ENCODE peak calls at places on chromosomes 11 and 22, in six cellular contexts. M is K562, D is H1, L is HepG2, A is GM12878, C is NT2/D1. N is an unnamed sample.

GRCh38 chr11:88175004-88175706 is at the start of gene RAB38:
- DNase-seq in M (peak), D (peak), L (no peak), A (no peak), C (peak), N (peak)

GRCh38 chr11:15143855-15144254 is 29.1 kb downstream of the INSC start:
- DNase-seq in M (peak), D (no peak), L (no peak), A (no peak), C (no peak), N (no peak)

GRCh38 chr11:2298795-2299747 is 2.6 kb downstream of the C11orf21 start:
- DNase-seq in M (peak), D (peak), L (peak), A (no peak), C (peak), N (no peak)

GRCh38 chr11:11389238-11389637 is 36.2 kb upstream of the CSNK2A3 start:
- DNase-seq in M (no peak), D (no peak), L (no peak), A (no peak), C (no peak), N (no peak)

GRCh38 chr11:75697906-75698563 is 19.6 kb upstream of the MOGAT2 start:
- DNase-seq in M (peak), D (no peak), L (no peak), A (no peak), C (no peak), N (no peak)

GRCh38 chr11:105852427-105852826 is 169.6 kb downstream of the MSANTD4 start:
- DNase-seq in M (no peak), D (no peak), L (no peak), A (no peak), C (no peak), N (no peak)

GRCh38 chr11:110376711-110377324 is 52.9 kb upstream of the FDX1 start:
- DNase-seq in M (peak), D (no peak), L (peak), A (peak), C (peak), N (peak)

GRCh38 chr11:62132188-62132587 is 8.4 kb downstream of the INCENP start:
- DNase-seq in M (no peak), D (no peak), L (no peak), A (no peak), C (no peak), N (no peak)

GRCh38 chr22:43293259-43293658 is 49.9 kb downstream of the SCUBE1 start:
- DNase-seq in M (peak), D (no peak), L (no peak), A (no peak), C (no peak), N (no peak)

GRCh38 chr22:29308791-29309262 is 2.4 kb downstream of the GAS2L1 start:
- DNase-seq in M (no peak), D (peak), L (no peak), A (no peak), C (no peak), N (no peak)

GRCh38 chr11:33701831-33702230 is 1.2 kb upstream of the C11orf91 start:
- DNase-seq in M (no peak), D (no peak), L (no peak), A (no peak), C (no peak), N (no peak)

GRCh38 chr11:5541427-5541826 is 6.9 kb downstream of the OR52H1 start:
- DNase-seq in M (no peak), D (no peak), L (no peak), A (no peak), C (no peak), N (no peak)

GRCh38 chr11:46347637-46348311 is 511 bp downstream of the DGKZ start:
- DNase-seq in M (no peak), D (no peak), L (no peak), A (no peak), C (no peak), N (no peak)

GRCh38 chr11:68843703-68844312 is 2.1 kb upstream of the CPT1A start:
- DNase-seq in M (no peak), D (peak), L (peak), A (no peak), C (no peak), N (peak)

GRCh38 chr11:70481625-70482528 is 83.5 kb downstream of the CTTN start:
- DNase-seq in M (no peak), D (no peak), L (no peak), A (no peak), C (no peak), N (peak)

GRCh38 chr11:46065681-46066080 is 55.6 kb downstream of the PHF21A start:
- DNase-seq in M (no peak), D (no peak), L (no peak), A (no peak), C (no peak), N (no peak)

GRCh38 chr11:83697518-83697917 is 411.4 kb upstream of the CCDC90B start:
- DNase-seq in M (no peak), D (no peak), L (no peak), A (no peak), C (no peak), N (no peak)

GRCh38 chr11:82465481-82465880 is 268.2 kb downstream of the FAM181B start:
- DNase-seq in M (no peak), D (no peak), L (no peak), A (no peak), C (no peak), N (no peak)

GRCh38 chr11:47257518-47258316 is at the start of gene NR1H3:
- DNase-seq in M (peak), D (peak), L (peak), A (no peak), C (no peak), N (no peak)

GRCh38 chr11:117221775-117222517 is 9.9 kb downstream of the PCSK7 start:
- DNase-seq in M (no peak), D (no peak), L (no peak), A (no peak), C (no peak), N (no peak)

GRCh38 chr11:35134403-35135126 is 4.4 kb upstream of the CD44 start:
- DNase-seq in M (no peak), D (no peak), L (no peak), A (no peak), C (no peak), N (no peak)

GRCh38 chr11:11608783-11609232 is 13.0 kb downstream of the GALNT18 start:
- DNase-seq in M (no peak), D (no peak), L (no peak), A (no peak), C (no peak), N (no peak)

GRCh38 chr11:65899356-65900124 is 648 bp downstream of the FOSL1 start:
- DNase-seq in M (peak), D (peak), L (peak), A (no peak), C (no peak), N (no peak)

GRCh38 chr11:110587972-110588371 is 124.3 kb downstream of the ARHGAP20 start:
- DNase-seq in M (no peak), D (no peak), L (no peak), A (no peak), C (no peak), N (no peak)

GRCh38 chr11:102733232-102733875 is 8.6 kb upstream of the MMP8 start:
- DNase-seq in M (peak), D (peak), L (peak), A (no peak), C (peak), N (peak)

GRCh38 chr11:41714101-41714500 is 254.6 kb upstream of the LRRC4C start:
- DNase-seq in M (no peak), D (no peak), L (no peak), A (no peak), C (peak), N (no peak)

GRCh38 chr11:66225054-66225453 is 43.4 kb upstream of the RAB1B start:
- DNase-seq in M (no peak), D (no peak), L (no peak), A (no peak), C (no peak), N (no peak)

GRCh38 chr22:46072030-46072881 is 78.1 kb upstream of the PPARA start:
- DNase-seq in M (no peak), D (peak), L (no peak), A (no peak), C (no peak), N (no peak)

DNA sequence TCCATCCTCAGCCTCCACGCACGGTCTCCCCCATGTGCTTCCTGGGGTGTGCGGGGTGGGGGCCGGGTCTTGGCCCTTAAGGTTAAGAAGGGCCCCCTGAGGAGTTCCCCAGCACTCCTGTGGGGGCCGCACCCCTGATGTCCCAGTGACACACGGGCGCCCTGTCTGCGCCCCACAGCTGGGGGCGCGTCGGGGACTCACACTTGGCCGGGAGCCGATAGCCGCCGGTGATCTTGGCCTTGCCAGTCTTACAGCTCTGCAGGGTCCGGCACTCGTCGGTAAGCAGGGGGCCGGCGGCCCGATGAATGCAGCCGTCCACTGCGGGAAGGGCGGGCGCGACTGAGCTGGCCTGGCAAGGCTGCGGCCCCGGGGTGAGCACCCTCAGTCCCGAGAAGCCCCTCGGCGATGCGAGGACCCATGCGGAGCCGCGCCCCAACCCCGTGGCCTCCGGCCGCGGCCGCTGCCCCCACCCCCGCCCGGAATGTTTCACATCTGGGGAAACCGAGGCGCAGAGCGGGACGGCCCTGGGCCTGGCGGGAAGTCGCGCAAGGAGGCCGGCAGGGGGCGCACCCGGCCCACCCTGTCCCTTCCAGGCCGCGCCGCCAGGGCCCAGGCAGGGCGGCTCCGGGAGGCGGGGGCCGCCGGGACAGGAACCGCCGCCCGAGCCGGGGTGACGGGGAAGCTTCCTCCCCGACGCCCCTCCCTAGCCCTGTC is 13.9 kb downstream of the OTUB1 start:
- DNase-seq in M (no peak), D (peak), L (no peak), A (no peak), C (peak), N (no peak)
- TF ChIP-seq ZNF274 in M (no peak), D (no peak), L (no peak), A (no peak), C (no peak), N (no peak)

GRCh38 chr11:44308923-44309482 is 936 bp downstream of the ALX4 start:
- DNase-seq in M (no peak), D (no peak), L (no peak), A (no peak), C (peak), N (no peak)

GRCh38 chr11:44310456-44311272 is 725 bp upstream of the ALX4 start:
- DNase-seq in M (no peak), D (peak), L (no peak), A (no peak), C (peak), N (no peak)

GRCh38 chr11:44310198-44310455 is 188 bp upstream of the ALX4 start:
- DNase-seq in M (no peak), D (no peak), L (no peak), A (no peak), C (no peak), N (no peak)

GRCh38 chr11:44308256-44308922 is 1.6 kb downstream of the ALX4 start:
- DNase-seq in M (no peak), D (peak), L (no peak), A (no peak), C (no peak), N (no peak)

DNA sequence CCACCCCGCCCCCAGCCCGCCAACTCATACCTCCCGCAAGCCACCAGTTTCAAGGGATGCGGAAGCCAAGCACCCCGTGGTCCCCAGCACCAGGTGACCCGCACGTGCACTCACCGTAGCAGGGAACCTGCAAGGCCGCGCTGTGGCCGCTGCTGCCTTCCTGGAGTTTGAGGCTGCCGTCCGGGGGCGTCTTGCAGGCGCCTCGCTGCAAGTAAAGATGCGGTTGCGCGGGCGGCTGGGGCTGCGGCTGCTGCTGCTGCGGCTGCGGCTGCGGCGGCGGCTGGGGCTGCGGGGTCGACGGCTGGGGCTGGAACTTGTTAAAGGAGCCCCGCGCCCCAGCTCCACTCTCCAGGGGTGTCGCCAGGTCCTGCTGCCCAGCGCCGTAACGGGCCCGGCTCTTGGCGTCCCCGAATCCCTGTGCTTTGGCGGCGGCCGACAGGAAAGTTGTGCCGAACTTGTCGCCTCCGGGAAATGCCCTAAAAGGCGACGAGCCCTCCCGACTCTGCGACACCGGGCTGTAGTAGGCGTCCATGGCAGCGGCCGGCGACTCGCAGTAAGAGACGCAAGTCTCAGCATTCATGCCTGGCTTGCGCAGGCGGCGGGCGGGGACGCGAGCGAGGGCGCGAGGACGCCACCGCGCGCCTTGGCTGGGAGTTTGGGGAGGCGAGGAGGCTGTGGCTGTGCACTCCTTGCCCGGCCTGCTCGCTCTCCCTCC is at the start of gene ALX4:
- DNase-seq in M (peak), D (peak), L (no peak), A (no peak), C (peak), N (no peak)
- TF ChIP-seq ZNF274 in M (no peak), D (no peak), L (no peak), A (no peak), C (no peak), N (no peak)

GRCh38 chr22:35604671-35605457 is 12.3 kb downstream of the MB start:
- DNase-seq in M (peak), D (no peak), L (no peak), A (no peak), C (no peak), N (no peak)

GRCh38 chr22:35608088-35608487 is 9.0 kb downstream of the MB start:
- DNase-seq in M (no peak), D (no peak), L (no peak), A (no peak), C (no peak), N (no peak)

GRCh38 chr22:35605787-35606492 is 11.2 kb downstream of the MB start:
- DNase-seq in M (no peak), D (no peak), L (no peak), A (no peak), C (no peak), N (no peak)

GRCh38 chr22:35609261-35609660 is 7.9 kb downstream of the MB start:
- DNase-seq in M (no peak), D (no peak), L (no peak), A (no peak), C (no peak), N (no peak)

GRCh38 chr22:35606916-35607315 is 10.2 kb downstream of the MB start:
- DNase-seq in M (no peak), D (no peak), L (no peak), A (no peak), C (no peak), N (no peak)
- TF ChIP-seq ZNF274 in M (no peak), D (no peak), L (no peak), A (no peak), C (no peak), N (no peak)

DNA sequence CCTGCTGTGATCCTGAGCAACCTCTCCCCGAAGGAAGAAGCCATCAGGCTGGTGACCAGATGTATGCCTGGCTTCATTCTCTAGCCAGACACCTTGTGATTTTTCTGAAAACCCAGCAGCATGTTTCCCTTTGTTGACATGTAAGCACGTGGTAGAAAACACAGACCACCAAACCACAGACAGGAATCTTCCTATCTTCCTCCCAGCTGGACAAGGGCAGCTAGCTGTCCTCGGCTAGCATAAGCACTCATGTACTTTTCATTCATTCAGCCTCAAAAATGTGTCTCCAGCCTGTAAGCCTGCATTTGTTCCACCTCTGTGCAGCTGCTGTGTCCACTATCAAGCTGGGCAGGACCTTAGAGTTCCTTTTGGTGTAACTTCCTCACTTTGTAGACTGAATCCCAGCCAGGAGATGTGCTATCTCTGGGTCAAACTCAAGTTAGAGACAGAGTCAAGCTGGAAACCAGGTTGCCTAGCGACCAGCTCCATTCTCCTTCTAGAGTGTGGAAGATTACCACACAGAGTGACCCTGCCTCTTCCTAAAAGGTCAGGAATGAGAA is 7.2 kb upstream of the CLMP start:
- DNase-seq in M (no peak), D (peak), L (no peak), A (no peak), C (no peak), N (no peak)
- TF ChIP-seq ZNF274 in M (no peak), D (no peak), L (no peak), A (no peak), C (no peak), N (no peak)

DNA sequence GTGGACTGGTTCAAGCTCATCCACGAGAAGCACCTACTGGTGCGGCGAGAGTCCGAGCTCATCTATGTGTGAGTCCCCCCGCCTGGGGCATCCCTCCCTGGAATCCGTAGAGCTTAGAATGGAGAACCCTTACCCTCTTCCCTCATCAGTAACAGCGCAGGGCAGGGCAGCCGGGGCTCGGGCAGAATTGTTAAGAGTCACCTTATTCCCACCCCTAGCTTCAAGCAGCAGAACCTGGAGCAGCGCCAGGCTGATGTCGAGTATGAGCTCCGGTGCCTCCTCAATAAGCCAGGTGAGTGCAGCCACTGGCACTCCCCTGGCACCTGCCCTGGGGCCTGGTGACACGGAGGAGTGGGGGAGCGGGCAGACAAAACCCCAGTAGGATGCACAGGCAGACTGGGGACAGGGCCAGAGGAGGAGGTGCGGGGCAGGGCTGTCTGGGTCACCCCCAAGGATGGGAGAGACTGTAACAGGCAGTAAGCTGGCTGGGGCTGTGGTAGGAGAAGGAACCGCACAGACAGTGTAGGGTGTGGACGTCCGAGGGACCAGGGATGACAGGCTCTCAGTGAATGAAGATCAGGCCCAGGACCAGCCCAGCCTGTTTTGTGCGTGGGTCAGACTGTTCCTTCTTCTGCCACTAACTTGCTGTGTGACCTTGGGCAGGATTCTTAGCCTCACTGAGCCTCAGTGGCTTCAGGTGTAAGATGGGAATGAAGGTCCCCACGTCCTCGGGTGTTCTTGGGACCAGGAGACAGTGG is 20.4 kb downstream of the C22orf23 start:
- DNase-seq in M (no peak), D (no peak), L (no peak), A (no peak), C (no peak), N (no peak)
- TF ChIP-seq ZNF274 in M (no peak), D (no peak), L (no peak), A (no peak), C (no peak), N (no peak)

DNA sequence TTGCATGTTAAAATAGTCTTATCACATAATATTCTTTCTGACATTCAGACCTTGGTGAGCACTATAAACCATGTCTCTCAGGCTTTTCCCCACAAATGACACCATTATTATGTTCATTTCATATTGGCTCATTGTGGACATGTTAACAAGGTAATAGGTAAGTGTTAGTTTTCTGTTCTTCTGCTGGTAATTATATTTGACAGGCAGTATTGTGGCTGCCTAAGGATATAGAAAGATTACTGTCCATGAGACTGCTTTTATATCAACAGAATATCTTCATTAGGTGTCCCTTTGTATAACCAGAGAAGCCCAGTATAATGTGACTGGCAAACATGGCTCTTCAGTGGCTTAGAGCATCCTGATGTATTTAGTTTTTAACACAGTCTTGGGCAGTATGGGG is 590.7 kb downstream of the NELL1 start:
- DNase-seq in M (no peak), D (no peak), L (no peak), A (no peak), C (no peak), N (no peak)
- TF ChIP-seq ZNF274 in M (no peak), D (no peak), L (no peak), A (no peak), C (no peak), N (no peak)

GRCh38 chr11:9142732-9143131 is 51.3 kb upstream of the SCUBE2 start:
- DNase-seq in M (no peak), D (no peak), L (no peak), A (no peak), C (no peak), N (no peak)
- TF ChIP-seq ZNF274 in M (no peak), D (no peak), L (no peak), A (no peak), C (no peak), N (no peak)